ENCODE peak calls at places on chromosome 14, in nine cellular contexts. A is posterior cingulate gyrus; J is stimulated activated CD8-positive, alpha-beta memory T cell treated with anti-CD3 and anti-CD28 coated beads, Interleukin-4, amount 100 ng/mL, for 4 hours; P is T follicular helper cell; R is EL; O is GM13976; T is NCI-H2081; G is cardiac muscle cell; E is bronchial epithelial cell. X is an unnamed sample.

GRCh38 chr14:76753799-76754198 is 7.5 kb upstream of the VASH1 start:
- DNase-seq in G (no peak), E (no peak), R (no peak), A (no peak), T (no peak), O (no peak), J (no peak), P (no peak), X (no peak)

GRCh38 chr14:99698236-99698635 is 14.1 kb downstream of the CYP46A1 start:
- DNase-seq in P (no peak), J (no peak), G (no peak), R (no peak), E (no peak), T (no peak), A (no peak), O (no peak), X (no peak)

GRCh38 chr14:96676161-96676560 is 121.0 kb upstream of the VRK1 start:
- DNase-seq in J (no peak), R (no peak), G (no peak), O (no peak), E (peak; percentile 50), P (no peak), T (no peak), A (no peak), X (no peak)

GRCh38 chr14:30291216-30291615 is 267.7 kb upstream of the G2E3 start:
- DNase-seq in J (no peak), R (peak; percentile 57), E (peak; percentile 86), P (no peak), G (no peak), A (no peak), T (no peak), O (no peak), X (no peak)

GRCh38 chr14:102539544-102540309 is 30.2 kb upstream of the ANKRD9 start:
- DNase-seq in A (no peak), O (no peak), E (peak; percentile 37), P (no peak), G (no peak), R (peak; percentile 80), J (no peak), T (peak; percentile 90), X (no peak)

GRCh38 chr14:67514203-67514607 is 18.9 kb upstream of the PLEKHH1 start:
- DNase-seq in T (no peak), G (no peak), E (no peak), O (no peak), J (no peak), A (no peak), R (no peak), P (no peak), X (no peak)

GRCh38 chr14:95026851-95027463 is 130.4 kb downstream of the DICER1 start:
- DNase-seq in G (no peak), J (no peak), O (no peak), T (no peak), A (no peak), E (no peak), P (no peak), R (no peak), X (no peak)

GRCh38 chr14:83463500-83464098 is 1929.9 kb upstream of the SEL1L start:
- DNase-seq in T (peak; percentile 55), O (peak; percentile 1), J (no peak), E (peak; percentile 43), A (peak; percentile 52), R (peak; percentile 74), P (no peak), G (peak; percentile 90), X (peak; percentile 30)

GRCh38 chr14:23093993-23094665 is 807 bp downstream of the ACIN1 start:
- DNase-seq in T (no peak), J (no peak), E (no peak), A (no peak), P (no peak), R (no peak), O (no peak), G (no peak), X (no peak)

GRCh38 chr14:22188346-22188745 is 400.7 kb downstream of the DAD1 start:
- DNase-seq in T (no peak), A (no peak), R (peak; percentile 47), E (no peak), G (no peak), J (no peak), P (no peak), O (no peak), X (no peak)

GRCh38 chr14:104361101-104361591 is 218.4 kb upstream of the C14orf180 start:
- DNase-seq in R (no peak), T (no peak), J (no peak), G (no peak), E (no peak), A (no peak), P (no peak), O (no peak), X (no peak)

GRCh38 chr14:35682802-35683201 is 126.3 kb downstream of the RALGAPA1 start:
- DNase-seq in T (no peak), G (no peak), E (no peak), P (no peak), R (no peak), A (no peak), O (no peak), J (no peak), X (no peak)

GRCh38 chr14:61695695-61696527 is 598 bp downstream of the HIF1A start:
- DNase-seq in O (peak; percentile 57), T (peak; percentile 74), E (no peak), J (peak; percentile 13), G (peak; percentile 81), R (peak; percentile 68), A (peak; percentile 49), P (peak; percentile 20), X (no peak)

GRCh38 chr14:61125314-61126082 is 144.5 kb downstream of the SLC38A6 start:
- DNase-seq in J (no peak), O (no peak), G (no peak), P (no peak), R (no peak), A (no peak), T (no peak), E (peak; percentile 56), X (no peak)

GRCh38 chr14:36256131-36256801 is 64.2 kb downstream of the MBIP start:
- DNase-seq in R (no peak), J (no peak), A (no peak), E (peak; percentile 40), O (no peak), P (no peak), G (no peak), T (no peak), X (peak; percentile 71)

GRCh38 chr14:100566119-100566518 is 21.1 kb downstream of the BEGAIN start:
- DNase-seq in R (no peak), G (no peak), P (no peak), O (no peak), E (no peak), J (no peak), T (no peak), A (no peak), X (no peak)

GRCh38 chr14:83253870-83254269 is 1720.2 kb upstream of the SEL1L start:
- DNase-seq in T (no peak), J (no peak), E (no peak), G (no peak), O (no peak), A (no peak), R (no peak), P (no peak), X (peak; percentile 40)

GRCh38 chr14:93943052-93943451 is 15.9 kb downstream of the FAM181A start:
- DNase-seq in R (peak; percentile 47), O (no peak), G (no peak), T (no peak), J (no peak), P (no peak), E (no peak), A (no peak), X (no peak)